ENCODE peak calls at places on chromosome 22, in nine cellular contexts. One of them, this sample, is unnamed.

GRCh38 chr22:33110562-33111163 is 52.5 kb upstream of the SYN3 start:
- DNase-seq in kidney tubule cell: no peak
- DNase-seq in cerebellum: peak
- DNase-seq in lung: no peak
- DNase-seq in neural crest cell: no peak
- DNase-seq in ovary: no peak
- DNase-seq in germinal center: no peak
- DNase-seq in activated effector memory CD4-positive, alpha-beta T cell treated with Interleukin-2 at 50 U/mL for 16 hours: no peak
- DNase-seq in activated CD8-positive, alpha-beta memory T cell treated with anti-CD3 and anti-CD28 coated beads for 48 hours: no peak
- DNase-seq in this sample: no peak

GRCh38 chr22:20142711-20143621 is 7.9 kb downstream of the CCDC188 start:
- DNase-seq in kidney tubule cell: no peak
- DNase-seq in cerebellum: no peak
- DNase-seq in lung: no peak
- DNase-seq in neural crest cell: no peak
- DNase-seq in ovary: no peak
- DNase-seq in germinal center: no peak
- DNase-seq in activated effector memory CD4-positive, alpha-beta T cell treated with Interleukin-2 at 50 U/mL for 16 hours: no peak
- DNase-seq in activated CD8-positive, alpha-beta memory T cell treated with anti-CD3 and anti-CD28 coated beads for 48 hours: no peak
- DNase-seq in this sample: no peak

GRCh38 chr22:38657248-38657909 is 941 bp downstream of the CBY1 start:
- DNase-seq in kidney tubule cell: peak
- DNase-seq in cerebellum: no peak
- DNase-seq in lung: no peak
- DNase-seq in neural crest cell: no peak
- DNase-seq in ovary: no peak
- DNase-seq in germinal center: peak
- DNase-seq in activated effector memory CD4-positive, alpha-beta T cell treated with Interleukin-2 at 50 U/mL for 16 hours: peak
- DNase-seq in activated CD8-positive, alpha-beta memory T cell treated with anti-CD3 and anti-CD28 coated beads for 48 hours: peak
- DNase-seq in this sample: peak

GRCh38 chr22:39414377-39414776 is 14.8 kb downstream of the TAB1 start:
- DNase-seq in kidney tubule cell: no peak
- DNase-seq in cerebellum: no peak
- DNase-seq in lung: no peak
- DNase-seq in neural crest cell: no peak
- DNase-seq in ovary: no peak
- DNase-seq in germinal center: no peak
- DNase-seq in activated effector memory CD4-positive, alpha-beta T cell treated with Interleukin-2 at 50 U/mL for 16 hours: no peak
- DNase-seq in activated CD8-positive, alpha-beta memory T cell treated with anti-CD3 and anti-CD28 coated beads for 48 hours: no peak
- DNase-seq in this sample: no peak

GRCh38 chr22:24429411-24430365 is 2.3 kb downstream of the ADORA2A start:
- DNase-seq in kidney tubule cell: peak
- DNase-seq in cerebellum: peak
- DNase-seq in lung: no peak
- DNase-seq in neural crest cell: peak
- DNase-seq in ovary: no peak
- DNase-seq in germinal center: no peak
- DNase-seq in activated effector memory CD4-positive, alpha-beta T cell treated with Interleukin-2 at 50 U/mL for 16 hours: peak
- DNase-seq in activated CD8-positive, alpha-beta memory T cell treated with anti-CD3 and anti-CD28 coated beads for 48 hours: peak
- DNase-seq in this sample: peak

GRCh38 chr22:29003975-29004646 is 57.5 kb downstream of the C22orf31 start:
- DNase-seq in kidney tubule cell: no peak
- DNase-seq in cerebellum: no peak
- DNase-seq in lung: peak
- DNase-seq in neural crest cell: no peak
- DNase-seq in ovary: no peak
- DNase-seq in germinal center: no peak
- DNase-seq in activated effector memory CD4-positive, alpha-beta T cell treated with Interleukin-2 at 50 U/mL for 16 hours: no peak
- DNase-seq in activated CD8-positive, alpha-beta memory T cell treated with anti-CD3 and anti-CD28 coated beads for 48 hours: no peak
- DNase-seq in this sample: no peak

GRCh38 chr22:25008666-25009065 is 56.1 kb downstream of the KIAA1671 start:
- DNase-seq in kidney tubule cell: peak
- DNase-seq in cerebellum: no peak
- DNase-seq in lung: no peak
- DNase-seq in neural crest cell: no peak
- DNase-seq in ovary: no peak
- DNase-seq in germinal center: no peak
- DNase-seq in activated effector memory CD4-positive, alpha-beta T cell treated with Interleukin-2 at 50 U/mL for 16 hours: no peak
- DNase-seq in activated CD8-positive, alpha-beta memory T cell treated with anti-CD3 and anti-CD28 coated beads for 48 hours: no peak
- DNase-seq in this sample: no peak

GRCh38 chr22:45818130-45819085 is 146.8 kb downstream of the ATXN10 start:
- DNase-seq in kidney tubule cell: peak
- DNase-seq in cerebellum: peak
- DNase-seq in lung: peak
- DNase-seq in neural crest cell: no peak
- DNase-seq in ovary: no peak
- DNase-seq in germinal center: no peak
- DNase-seq in activated effector memory CD4-positive, alpha-beta T cell treated with Interleukin-2 at 50 U/mL for 16 hours: no peak
- DNase-seq in activated CD8-positive, alpha-beta memory T cell treated with anti-CD3 and anti-CD28 coated beads for 48 hours: no peak
- DNase-seq in this sample: no peak

GRCh38 chr22:23112472-23113012 is 29.2 kb downstream of the RSPH14 start:
- DNase-seq in kidney tubule cell: no peak
- DNase-seq in cerebellum: no peak
- DNase-seq in lung: no peak
- DNase-seq in neural crest cell: no peak
- DNase-seq in ovary: no peak
- DNase-seq in germinal center: no peak
- DNase-seq in activated effector memory CD4-positive, alpha-beta T cell treated with Interleukin-2 at 50 U/mL for 16 hours: no peak
- DNase-seq in activated CD8-positive, alpha-beta memory T cell treated with anti-CD3 and anti-CD28 coated beads for 48 hours: no peak
- DNase-seq in this sample: no peak

GRCh38 chr22:25282671-25283561 is 63.5 kb downstream of the CRYBB2 start:
- DNase-seq in kidney tubule cell: no peak
- DNase-seq in cerebellum: no peak
- DNase-seq in lung: no peak
- DNase-seq in neural crest cell: peak
- DNase-seq in ovary: no peak
- DNase-seq in germinal center: peak
- DNase-seq in activated effector memory CD4-positive, alpha-beta T cell treated with Interleukin-2 at 50 U/mL for 16 hours: no peak
- DNase-seq in activated CD8-positive, alpha-beta memory T cell treated with anti-CD3 and anti-CD28 coated beads for 48 hours: no peak
- DNase-seq in this sample: no peak

GRCh38 chr22:45672564-45673481 is 1.2 kb downstream of the ATXN10 start:
- DNase-seq in kidney tubule cell: no peak
- DNase-seq in cerebellum: peak
- DNase-seq in lung: no peak
- DNase-seq in neural crest cell: no peak
- DNase-seq in ovary: no peak
- DNase-seq in germinal center: no peak
- DNase-seq in activated effector memory CD4-positive, alpha-beta T cell treated with Interleukin-2 at 50 U/mL for 16 hours: no peak
- DNase-seq in activated CD8-positive, alpha-beta memory T cell treated with anti-CD3 and anti-CD28 coated beads for 48 hours: no peak
- DNase-seq in this sample: no peak

GRCh38 chr22:48432721-48433518 is 1394.8 kb downstream of the BRD1 start:
- DNase-seq in kidney tubule cell: no peak
- DNase-seq in cerebellum: no peak
- DNase-seq in lung: no peak
- DNase-seq in neural crest cell: no peak
- DNase-seq in ovary: no peak
- DNase-seq in germinal center: no peak
- DNase-seq in activated effector memory CD4-positive, alpha-beta T cell treated with Interleukin-2 at 50 U/mL for 16 hours: no peak
- DNase-seq in activated CD8-positive, alpha-beta memory T cell treated with anti-CD3 and anti-CD28 coated beads for 48 hours: no peak
- DNase-seq in this sample: no peak

GRCh38 chr22:19802001-19802880 is 41.7 kb downstream of the TBX1 start:
- DNase-seq in kidney tubule cell: no peak
- DNase-seq in cerebellum: no peak
- DNase-seq in lung: no peak
- DNase-seq in neural crest cell: no peak
- DNase-seq in ovary: no peak
- DNase-seq in germinal center: no peak
- DNase-seq in activated effector memory CD4-positive, alpha-beta T cell treated with Interleukin-2 at 50 U/mL for 16 hours: no peak
- DNase-seq in activated CD8-positive, alpha-beta memory T cell treated with anti-CD3 and anti-CD28 coated beads for 48 hours: no peak
- DNase-seq in this sample: no peak

GRCh38 chr22:50188356-50188755 is 2.6 kb downstream of the TRABD start:
- DNase-seq in kidney tubule cell: no peak
- DNase-seq in cerebellum: no peak
- DNase-seq in lung: no peak
- DNase-seq in neural crest cell: no peak
- DNase-seq in ovary: peak
- DNase-seq in germinal center: no peak
- DNase-seq in activated effector memory CD4-positive, alpha-beta T cell treated with Interleukin-2 at 50 U/mL for 16 hours: no peak
- DNase-seq in activated CD8-positive, alpha-beta memory T cell treated with anti-CD3 and anti-CD28 coated beads for 48 hours: no peak
- DNase-seq in this sample: no peak

GRCh38 chr22:45163417-45164216 is at the start of gene NUP50:
- DNase-seq in kidney tubule cell: peak
- DNase-seq in cerebellum: peak
- DNase-seq in lung: peak
- DNase-seq in neural crest cell: peak
- DNase-seq in ovary: peak
- DNase-seq in germinal center: peak
- DNase-seq in activated effector memory CD4-positive, alpha-beta T cell treated with Interleukin-2 at 50 U/mL for 16 hours: peak
- DNase-seq in activated CD8-positive, alpha-beta memory T cell treated with anti-CD3 and anti-CD28 coated beads for 48 hours: peak
- DNase-seq in this sample: peak

GRCh38 chr22:45884201-45885067 is 92.5 kb downstream of the WNT7B start:
- DNase-seq in kidney tubule cell: no peak
- DNase-seq in cerebellum: no peak
- DNase-seq in lung: no peak
- DNase-seq in neural crest cell: no peak
- DNase-seq in ovary: peak
- DNase-seq in germinal center: no peak
- DNase-seq in activated effector memory CD4-positive, alpha-beta T cell treated with Interleukin-2 at 50 U/mL for 16 hours: no peak
- DNase-seq in activated CD8-positive, alpha-beta memory T cell treated with anti-CD3 and anti-CD28 coated beads for 48 hours: no peak
- DNase-seq in this sample: no peak

GRCh38 chr22:11626422-11626773 is 3901.6 kb upstream of the OR11H1 start:
- DNase-seq in kidney tubule cell: no peak
- DNase-seq in cerebellum: no peak
- DNase-seq in lung: no peak
- DNase-seq in neural crest cell: no peak
- DNase-seq in ovary: no peak
- DNase-seq in germinal center: no peak
- DNase-seq in activated effector memory CD4-positive, alpha-beta T cell treated with Interleukin-2 at 50 U/mL for 16 hours: no peak
- DNase-seq in activated CD8-positive, alpha-beta memory T cell treated with anti-CD3 and anti-CD28 coated beads for 48 hours: no peak
- DNase-seq in this sample: no peak

GRCh38 chr22:40428796-40429195 is 58.4 kb downstream of the SGSM3 start:
- DNase-seq in kidney tubule cell: no peak
- DNase-seq in cerebellum: no peak
- DNase-seq in lung: no peak
- DNase-seq in neural crest cell: no peak
- DNase-seq in ovary: no peak
- DNase-seq in germinal center: no peak
- DNase-seq in activated effector memory CD4-positive, alpha-beta T cell treated with Interleukin-2 at 50 U/mL for 16 hours: no peak
- DNase-seq in activated CD8-positive, alpha-beta memory T cell treated with anti-CD3 and anti-CD28 coated beads for 48 hours: no peak
- DNase-seq in this sample: no peak

GRCh38 chr22:50403701-50404101 is 60.6 kb downstream of the PPP6R2 start:
- DNase-seq in kidney tubule cell: no peak
- DNase-seq in cerebellum: no peak
- DNase-seq in lung: peak
- DNase-seq in neural crest cell: no peak
- DNase-seq in ovary: peak
- DNase-seq in germinal center: no peak
- DNase-seq in activated effector memory CD4-positive, alpha-beta T cell treated with Interleukin-2 at 50 U/mL for 16 hours: no peak
- DNase-seq in activated CD8-positive, alpha-beta memory T cell treated with anti-CD3 and anti-CD28 coated beads for 48 hours: no peak
- DNase-seq in this sample: no peak

GRCh38 chr22:20653012-20653794 is 120.7 kb upstream of the SERPIND1 start:
- DNase-seq in kidney tubule cell: no peak
- DNase-seq in cerebellum: no peak
- DNase-seq in lung: no peak
- DNase-seq in neural crest cell: no peak
- DNase-seq in ovary: no peak
- DNase-seq in germinal center: no peak
- DNase-seq in activated effector memory CD4-positive, alpha-beta T cell treated with Interleukin-2 at 50 U/mL for 16 hours: no peak
- DNase-seq in activated CD8-positive, alpha-beta memory T cell treated with anti-CD3 and anti-CD28 coated beads for 48 hours: no peak
- DNase-seq in this sample: no peak

GRCh38 chr22:49833340-49834007 is 5.8 kb upstream of the BRD1 start:
- DNase-seq in kidney tubule cell: peak
- DNase-seq in cerebellum: no peak
- DNase-seq in lung: peak
- DNase-seq in neural crest cell: no peak
- DNase-seq in ovary: no peak
- DNase-seq in germinal center: no peak
- DNase-seq in activated effector memory CD4-positive, alpha-beta T cell treated with Interleukin-2 at 50 U/mL for 16 hours: no peak
- DNase-seq in activated CD8-positive, alpha-beta memory T cell treated with anti-CD3 and anti-CD28 coated beads for 48 hours: no peak
- DNase-seq in this sample: no peak

GRCh38 chr22:19714320-19715252 is at the start of gene SEPTIN5:
- DNase-seq in kidney tubule cell: no peak
- DNase-seq in cerebellum: peak
- DNase-seq in lung: no peak
- DNase-seq in neural crest cell: no peak
- DNase-seq in ovary: no peak
- DNase-seq in germinal center: no peak
- DNase-seq in activated effector memory CD4-positive, alpha-beta T cell treated with Interleukin-2 at 50 U/mL for 16 hours: no peak
- DNase-seq in activated CD8-positive, alpha-beta memory T cell treated with anti-CD3 and anti-CD28 coated beads for 48 hours: no peak
- DNase-seq in this sample: no peak

GRCh38 chr22:19941365-19942070 is at the start of the genes COMT and TXNRD2:
- DNase-seq in kidney tubule cell: peak
- DNase-seq in cerebellum: peak
- DNase-seq in lung: peak
- DNase-seq in neural crest cell: peak
- DNase-seq in ovary: peak
- DNase-seq in germinal center: peak
- DNase-seq in activated effector memory CD4-positive, alpha-beta T cell treated with Interleukin-2 at 50 U/mL for 16 hours: peak
- DNase-seq in activated CD8-positive, alpha-beta memory T cell treated with anti-CD3 and anti-CD28 coated beads for 48 hours: peak
- DNase-seq in this sample: peak

GRCh38 chr22:30605449-30606110 is 1.4 kb upstream of the TCN2 start:
- DNase-seq in kidney tubule cell: peak
- DNase-seq in cerebellum: no peak
- DNase-seq in lung: peak
- DNase-seq in neural crest cell: peak
- DNase-seq in ovary: no peak
- DNase-seq in germinal center: peak
- DNase-seq in activated effector memory CD4-positive, alpha-beta T cell treated with Interleukin-2 at 50 U/mL for 16 hours: peak
- DNase-seq in activated CD8-positive, alpha-beta memory T cell treated with anti-CD3 and anti-CD28 coated beads for 48 hours: no peak
- DNase-seq in this sample: no peak

GRCh38 chr22:49479566-49479965 is 348.1 kb downstream of the BRD1 start:
- DNase-seq in kidney tubule cell: no peak
- DNase-seq in cerebellum: no peak
- DNase-seq in lung: no peak
- DNase-seq in neural crest cell: no peak
- DNase-seq in ovary: no peak
- DNase-seq in germinal center: no peak
- DNase-seq in activated effector memory CD4-positive, alpha-beta T cell treated with Interleukin-2 at 50 U/mL for 16 hours: no peak
- DNase-seq in activated CD8-positive, alpha-beta memory T cell treated with anti-CD3 and anti-CD28 coated beads for 48 hours: no peak
- DNase-seq in this sample: no peak

GRCh38 chr22:40203568-40203967 is 25.8 kb downstream of the TNRC6B start:
- DNase-seq in kidney tubule cell: peak
- DNase-seq in cerebellum: peak
- DNase-seq in lung: no peak
- DNase-seq in neural crest cell: no peak
- DNase-seq in ovary: no peak
- DNase-seq in germinal center: peak
- DNase-seq in activated effector memory CD4-positive, alpha-beta T cell treated with Interleukin-2 at 50 U/mL for 16 hours: no peak
- DNase-seq in activated CD8-positive, alpha-beta memory T cell treated with anti-CD3 and anti-CD28 coated beads for 48 hours: no peak
- DNase-seq in this sample: peak

GRCh38 chr22:50270302-50271010 is at the start of gene MAPK11:
- DNase-seq in kidney tubule cell: peak
- DNase-seq in cerebellum: peak
- DNase-seq in lung: peak
- DNase-seq in neural crest cell: peak
- DNase-seq in ovary: peak
- DNase-seq in germinal center: no peak
- DNase-seq in activated effector memory CD4-positive, alpha-beta T cell treated with Interleukin-2 at 50 U/mL for 16 hours: peak
- DNase-seq in activated CD8-positive, alpha-beta memory T cell treated with anti-CD3 and anti-CD28 coated beads for 48 hours: peak
- DNase-seq in this sample: peak

GRCh38 chr22:45788530-45788929 is 116.9 kb downstream of the ATXN10 start:
- DNase-seq in kidney tubule cell: peak
- DNase-seq in cerebellum: no peak
- DNase-seq in lung: no peak
- DNase-seq in neural crest cell: no peak
- DNase-seq in ovary: no peak
- DNase-seq in germinal center: no peak
- DNase-seq in activated effector memory CD4-positive, alpha-beta T cell treated with Interleukin-2 at 50 U/mL for 16 hours: no peak
- DNase-seq in activated CD8-positive, alpha-beta memory T cell treated with anti-CD3 and anti-CD28 coated beads for 48 hours: no peak
- DNase-seq in this sample: no peak

GRCh38 chr22:48051796-48052620 is 1289.6 kb downstream of the TBC1D22A start:
- DNase-seq in kidney tubule cell: no peak
- DNase-seq in cerebellum: peak
- DNase-seq in lung: no peak
- DNase-seq in neural crest cell: no peak
- DNase-seq in ovary: no peak
- DNase-seq in germinal center: no peak
- DNase-seq in activated effector memory CD4-positive, alpha-beta T cell treated with Interleukin-2 at 50 U/mL for 16 hours: no peak
- DNase-seq in activated CD8-positive, alpha-beta memory T cell treated with anti-CD3 and anti-CD28 coated beads for 48 hours: no peak
- DNase-seq in this sample: no peak

GRCh38 chr22:47032091-47032943 is 269.9 kb downstream of the TBC1D22A start:
- DNase-seq in kidney tubule cell: no peak
- DNase-seq in cerebellum: no peak
- DNase-seq in lung: peak
- DNase-seq in neural crest cell: no peak
- DNase-seq in ovary: peak
- DNase-seq in germinal center: no peak
- DNase-seq in activated effector memory CD4-positive, alpha-beta T cell treated with Interleukin-2 at 50 U/mL for 16 hours: no peak
- DNase-seq in activated CD8-positive, alpha-beta memory T cell treated with anti-CD3 and anti-CD28 coated beads for 48 hours: no peak
- DNase-seq in this sample: no peak

GRCh38 chr22:20439928-20440575 is 2.4 kb upstream of the SCARF2 start:
- DNase-seq in kidney tubule cell: no peak
- DNase-seq in cerebellum: no peak
- DNase-seq in lung: no peak
- DNase-seq in neural crest cell: no peak
- DNase-seq in ovary: no peak
- DNase-seq in germinal center: no peak
- DNase-seq in activated effector memory CD4-positive, alpha-beta T cell treated with Interleukin-2 at 50 U/mL for 16 hours: no peak
- DNase-seq in activated CD8-positive, alpha-beta memory T cell treated with anti-CD3 and anti-CD28 coated beads for 48 hours: no peak
- DNase-seq in this sample: no peak